ENCODE peak calls at places on chromosomes 12 and 14, in seven cellular contexts. One of them, this sample, is unnamed.

GRCh38 chr12:132286912-132287311 is 42.5 kb downstream of the GALNT9 start:
- DNase-seq in tibial nerve: no peak
- DNase-seq in heart left ventricle: peak; percentile 37
- DNase-seq in choroid plexus epithelial cell: peak; percentile 34
- DNase-seq in activated T-cell treated with anti-CD3 and anti-CD28 coated beads, Interleukin-2, amount 50 U/mL, for 4 hours: no peak
- DNase-seq in cardiac fibroblast: no peak
- DNase-seq in aorta: no peak
- DNase-seq in this sample: peak; percentile 8

GRCh38 chr14:76143642-76144041 is 8.1 kb upstream of the GPATCH2L start:
- DNase-seq in tibial nerve: no peak
- DNase-seq in heart left ventricle: no peak
- DNase-seq in choroid plexus epithelial cell: no peak
- DNase-seq in activated T-cell treated with anti-CD3 and anti-CD28 coated beads, Interleukin-2, amount 50 U/mL, for 4 hours: no peak
- DNase-seq in cardiac fibroblast: no peak
- DNase-seq in aorta: no peak
- DNase-seq in this sample: no peak

GRCh38 chr14:91996951-91997371 is 42.9 kb downstream of the TRIP11 start:
- DNase-seq in tibial nerve: peak; percentile 20
- DNase-seq in heart left ventricle: no peak
- DNase-seq in choroid plexus epithelial cell: peak; percentile 84
- DNase-seq in activated T-cell treated with anti-CD3 and anti-CD28 coated beads, Interleukin-2, amount 50 U/mL, for 4 hours: no peak
- DNase-seq in cardiac fibroblast: peak; percentile 80
- DNase-seq in aorta: no peak
- DNase-seq in this sample: peak; percentile 75

GRCh38 chr14:66046035-66046434 is 440.1 kb upstream of the CCDC196 start:
- DNase-seq in tibial nerve: no peak
- DNase-seq in heart left ventricle: no peak
- DNase-seq in choroid plexus epithelial cell: no peak
- DNase-seq in activated T-cell treated with anti-CD3 and anti-CD28 coated beads, Interleukin-2, amount 50 U/mL, for 4 hours: no peak
- DNase-seq in cardiac fibroblast: peak; percentile 70
- DNase-seq in aorta: no peak
- DNase-seq in this sample: no peak

GRCh38 chr12:26327975-26328635 is 132.7 kb downstream of the SSPN start:
- DNase-seq in tibial nerve: no peak
- DNase-seq in heart left ventricle: no peak
- DNase-seq in choroid plexus epithelial cell: no peak
- DNase-seq in activated T-cell treated with anti-CD3 and anti-CD28 coated beads, Interleukin-2, amount 50 U/mL, for 4 hours: no peak
- DNase-seq in cardiac fibroblast: no peak
- DNase-seq in aorta: no peak
- DNase-seq in this sample: no peak

GRCh38 chr14:81402123-81402495 is 2.0 kb upstream of the STON2 start:
- DNase-seq in tibial nerve: no peak
- DNase-seq in heart left ventricle: no peak
- DNase-seq in choroid plexus epithelial cell: peak; percentile 41
- DNase-seq in activated T-cell treated with anti-CD3 and anti-CD28 coated beads, Interleukin-2, amount 50 U/mL, for 4 hours: no peak
- DNase-seq in cardiac fibroblast: peak; percentile 26
- DNase-seq in aorta: no peak
- DNase-seq in this sample: peak; percentile 62

GRCh38 chr12:54024581-54024980 is 3.7 kb upstream of the HOXC6 start:
- DNase-seq in tibial nerve: no peak
- DNase-seq in heart left ventricle: no peak
- DNase-seq in choroid plexus epithelial cell: no peak
- DNase-seq in activated T-cell treated with anti-CD3 and anti-CD28 coated beads, Interleukin-2, amount 50 U/mL, for 4 hours: no peak
- DNase-seq in cardiac fibroblast: no peak
- DNase-seq in aorta: no peak
- DNase-seq in this sample: no peak

GRCh38 chr14:68470361-68470760 is 322.5 kb downstream of the ZFP36L1 start:
- DNase-seq in tibial nerve: no peak
- DNase-seq in heart left ventricle: no peak
- DNase-seq in choroid plexus epithelial cell: peak; percentile 47
- DNase-seq in activated T-cell treated with anti-CD3 and anti-CD28 coated beads, Interleukin-2, amount 50 U/mL, for 4 hours: no peak
- DNase-seq in cardiac fibroblast: no peak
- DNase-seq in aorta: no peak
- DNase-seq in this sample: no peak

This sample was measured in astrocyte of the spinal cord.